ENCODE peak calls at places on chromosomes 7 and 10, in six cellular contexts. One of them, this sample, is unnamed.

GRCh38 chr10:60299961-60300883 is 89.5 kb downstream of the ANK3 start:
- DNase-seq in HCEC 1CT: no peak
- DNase-seq in NCI-H2171 treated with DMSO at 0.1 percent for 48 hours: no peak
- DNase-seq in small intestine: no peak
- DNase-seq in GM12865: no peak
- DNase-seq in NCI-H748 treated with DMSO at 0.1 percent for 48 hours: no peak
- DNase-seq in this sample: peak

GRCh38 chr10:50396491-50397311 is 145.4 kb upstream of the ASAH2 start:
- DNase-seq in NCI-H748 treated with DMSO at 0.1 percent for 48 hours: no peak
- DNase-seq in small intestine: no peak
- DNase-seq in NCI-H2171 treated with DMSO at 0.1 percent for 48 hours: no peak
- DNase-seq in GM12865: peak
- DNase-seq in HCEC 1CT: peak
- DNase-seq in this sample: no peak

GRCh38 chr7:27184342-27185012 is 555 bp downstream of the HOXA11 start:
- DNase-seq in NCI-H2171 treated with DMSO at 0.1 percent for 48 hours: peak
- DNase-seq in small intestine: no peak
- DNase-seq in NCI-H748 treated with DMSO at 0.1 percent for 48 hours: no peak
- DNase-seq in HCEC 1CT: peak
- DNase-seq in GM12865: no peak
- DNase-seq in this sample: no peak

GRCh38 chr10:33801705-33802104 is 467.2 kb upstream of the NRP1 start:
- DNase-seq in GM12865: no peak
- DNase-seq in small intestine: no peak
- DNase-seq in HCEC 1CT: peak
- DNase-seq in NCI-H2171 treated with DMSO at 0.1 percent for 48 hours: no peak
- DNase-seq in NCI-H748 treated with DMSO at 0.1 percent for 48 hours: no peak
- DNase-seq in this sample: no peak

GRCh38 chr7:98974906-98975816 is 96.8 kb downstream of the TRRAP start:
- DNase-seq in NCI-H748 treated with DMSO at 0.1 percent for 48 hours: no peak
- DNase-seq in small intestine: no peak
- DNase-seq in NCI-H2171 treated with DMSO at 0.1 percent for 48 hours: no peak
- DNase-seq in HCEC 1CT: no peak
- DNase-seq in GM12865: no peak
- DNase-seq in this sample: no peak

GRCh38 chr10:46526682-46527038 is 29.8 kb downstream of the GPRIN2 start:
- DNase-seq in HCEC 1CT: no peak
- DNase-seq in small intestine: no peak
- DNase-seq in GM12865: no peak
- DNase-seq in NCI-H2171 treated with DMSO at 0.1 percent for 48 hours: no peak
- DNase-seq in NCI-H748 treated with DMSO at 0.1 percent for 48 hours: no peak
- DNase-seq in this sample: no peak

GRCh38 chr7:140214075-140214684 is 37.4 kb upstream of the KDM7A start:
- DNase-seq in small intestine: peak
- DNase-seq in HCEC 1CT: no peak
- DNase-seq in GM12865: peak
- DNase-seq in NCI-H748 treated with DMSO at 0.1 percent for 48 hours: no peak
- DNase-seq in NCI-H2171 treated with DMSO at 0.1 percent for 48 hours: peak
- DNase-seq in this sample: peak

GRCh38 chr7:86914468-86915054 is 144.9 kb downstream of the ELAPOR2 start:
- DNase-seq in GM12865: peak
- DNase-seq in HCEC 1CT: peak
- DNase-seq in NCI-H748 treated with DMSO at 0.1 percent for 48 hours: peak
- DNase-seq in NCI-H2171 treated with DMSO at 0.1 percent for 48 hours: peak
- DNase-seq in small intestine: no peak
- DNase-seq in this sample: no peak

GRCh38 chr10:122143238-122143841 is 127.8 kb upstream of the BTBD16 start:
- DNase-seq in HCEC 1CT: no peak
- DNase-seq in small intestine: no peak
- DNase-seq in GM12865: no peak
- DNase-seq in NCI-H748 treated with DMSO at 0.1 percent for 48 hours: no peak
- DNase-seq in NCI-H2171 treated with DMSO at 0.1 percent for 48 hours: no peak
- DNase-seq in this sample: no peak

GRCh38 chr10:132422931-132423813 is 26.2 kb downstream of the PWWP2B start:
- DNase-seq in NCI-H2171 treated with DMSO at 0.1 percent for 48 hours: peak
- DNase-seq in HCEC 1CT: no peak
- DNase-seq in NCI-H748 treated with DMSO at 0.1 percent for 48 hours: no peak
- DNase-seq in small intestine: no peak
- DNase-seq in GM12865: no peak
- DNase-seq in this sample: no peak

GRCh38 chr7:108000875-108001758 is 1.8 kb downstream of the LAMB1 start:
- DNase-seq in HCEC 1CT: peak
- DNase-seq in NCI-H748 treated with DMSO at 0.1 percent for 48 hours: no peak
- DNase-seq in NCI-H2171 treated with DMSO at 0.1 percent for 48 hours: no peak
- DNase-seq in small intestine: peak
- DNase-seq in GM12865: no peak
- DNase-seq in this sample: no peak

GRCh38 chr10:73894245-73894971 is 16.5 kb upstream of the PLAU start:
- DNase-seq in NCI-H2171 treated with DMSO at 0.1 percent for 48 hours: no peak
- DNase-seq in GM12865: peak
- DNase-seq in small intestine: no peak
- DNase-seq in HCEC 1CT: peak
- DNase-seq in NCI-H748 treated with DMSO at 0.1 percent for 48 hours: no peak
- DNase-seq in this sample: no peak

GRCh38 chr7:53596230-53596629 is 560.8 kb downstream of the POM121L12 start:
- DNase-seq in HCEC 1CT: no peak
- DNase-seq in small intestine: no peak
- DNase-seq in NCI-H748 treated with DMSO at 0.1 percent for 48 hours: no peak
- DNase-seq in GM12865: no peak
- DNase-seq in NCI-H2171 treated with DMSO at 0.1 percent for 48 hours: no peak
- DNase-seq in this sample: no peak

GRCh38 chr7:113304104-113304503 is 185.8 kb upstream of the SMIM30 start:
- DNase-seq in HCEC 1CT: no peak
- DNase-seq in GM12865: no peak
- DNase-seq in NCI-H748 treated with DMSO at 0.1 percent for 48 hours: no peak
- DNase-seq in NCI-H2171 treated with DMSO at 0.1 percent for 48 hours: no peak
- DNase-seq in small intestine: no peak
- DNase-seq in this sample: no peak

GRCh38 chr7:87414400-87415188 is 60.9 kb downstream of the ABCB4 start:
- DNase-seq in HCEC 1CT: peak
- DNase-seq in NCI-H748 treated with DMSO at 0.1 percent for 48 hours: no peak
- DNase-seq in NCI-H2171 treated with DMSO at 0.1 percent for 48 hours: no peak
- DNase-seq in small intestine: no peak
- DNase-seq in GM12865: no peak
- DNase-seq in this sample: no peak

GRCh38 chr10:110765513-110766375 is 106.0 kb upstream of the PDCD4 start:
- DNase-seq in GM12865: peak
- DNase-seq in small intestine: no peak
- DNase-seq in HCEC 1CT: peak
- DNase-seq in NCI-H748 treated with DMSO at 0.1 percent for 48 hours: no peak
- DNase-seq in NCI-H2171 treated with DMSO at 0.1 percent for 48 hours: peak
- DNase-seq in this sample: no peak

GRCh38 chr7:4066626-4067475 is 615.2 kb upstream of the FOXK1 start:
- DNase-seq in small intestine: no peak
- DNase-seq in GM12865: no peak
- DNase-seq in NCI-H748 treated with DMSO at 0.1 percent for 48 hours: no peak
- DNase-seq in NCI-H2171 treated with DMSO at 0.1 percent for 48 hours: no peak
- DNase-seq in HCEC 1CT: no peak
- DNase-seq in this sample: no peak

GRCh38 chr7:46999866-47000265 is 582.0 kb downstream of the TNS3 start:
- DNase-seq in NCI-H748 treated with DMSO at 0.1 percent for 48 hours: no peak
- DNase-seq in HCEC 1CT: no peak
- DNase-seq in GM12865: no peak
- DNase-seq in small intestine: no peak
- DNase-seq in NCI-H2171 treated with DMSO at 0.1 percent for 48 hours: peak
- DNase-seq in this sample: no peak

GRCh38 chr7:2968176-2968575 is 75.5 kb downstream of the CARD11 start:
- DNase-seq in NCI-H748 treated with DMSO at 0.1 percent for 48 hours: no peak
- DNase-seq in small intestine: no peak
- DNase-seq in NCI-H2171 treated with DMSO at 0.1 percent for 48 hours: no peak
- DNase-seq in GM12865: no peak
- DNase-seq in HCEC 1CT: no peak
- DNase-seq in this sample: no peak

GRCh38 chr10:3982746-3983442 is 197.9 kb upstream of the KLF6 start:
- DNase-seq in small intestine: no peak
- DNase-seq in NCI-H748 treated with DMSO at 0.1 percent for 48 hours: no peak
- DNase-seq in GM12865: no peak
- DNase-seq in HCEC 1CT: no peak
- DNase-seq in NCI-H2171 treated with DMSO at 0.1 percent for 48 hours: no peak
- DNase-seq in this sample: no peak

GRCh38 chr7:128235469-128235868 is 5.6 kb upstream of the LEP start:
- DNase-seq in NCI-H748 treated with DMSO at 0.1 percent for 48 hours: no peak
- DNase-seq in NCI-H2171 treated with DMSO at 0.1 percent for 48 hours: no peak
- DNase-seq in GM12865: no peak
- DNase-seq in small intestine: no peak
- DNase-seq in HCEC 1CT: no peak
- DNase-seq in this sample: no peak

GRCh38 chr7:159031750-159032149 is 112.9 kb downstream of the VIPR2 start:
- DNase-seq in NCI-H748 treated with DMSO at 0.1 percent for 48 hours: no peak
- DNase-seq in NCI-H2171 treated with DMSO at 0.1 percent for 48 hours: no peak
- DNase-seq in GM12865: no peak
- DNase-seq in HCEC 1CT: no peak
- DNase-seq in small intestine: no peak
- DNase-seq in this sample: no peak

GRCh38 chr10:120841522-120842189 is 9.5 kb upstream of the WDR11 start:
- DNase-seq in NCI-H2171 treated with DMSO at 0.1 percent for 48 hours: no peak
- DNase-seq in NCI-H748 treated with DMSO at 0.1 percent for 48 hours: no peak
- DNase-seq in GM12865: no peak
- DNase-seq in small intestine: peak
- DNase-seq in HCEC 1CT: no peak
- DNase-seq in this sample: no peak

This sample was measured in NCI-H774.